ENCODE peak calls at places on chromosomes 13 and 19, in four cellular contexts. B is endodermal cell, N is BE2C, U is HFF-Myc. T is an unnamed sample.

GRCh38 chr19:51368366-51369282 is at the start of gene CLDND2:
- DNase-seq in B (peak), N (peak), U (no peak), T (no peak)

GRCh38 chr13:48222358-48223015 is 10.5 kb upstream of the ITM2B start:
- DNase-seq in B (no peak), N (no peak), U (no peak), T (no peak)

GRCh38 chr19:16623576-16623975 is 4.4 kb downstream of the MED26 start:
- DNase-seq in B (no peak), N (no peak), U (no peak), T (no peak)

GRCh38 chr13:73329355-73329754 is 270.6 kb downstream of the KLF5 start:
- DNase-seq in N (no peak), B (no peak), U (no peak), T (no peak)

GRCh38 chr19:2166741-2167738 is 3.3 kb downstream of the DOT1L start:
- DNase-seq in N (peak), U (no peak), B (peak), T (no peak)

GRCh38 chr19:51514866-51515481 is 13.4 kb upstream of the SIGLEC12 start:
- DNase-seq in U (peak), N (no peak), B (no peak), T (peak)

GRCh38 chr13:75857291-75857690 is 221.2 kb downstream of the LMO7 start:
- DNase-seq in N (no peak), U (no peak), B (no peak), T (no peak)

GRCh38 chr13:59746291-59746962 is 417.3 kb downstream of the DIAPH3 start:
- DNase-seq in U (no peak), B (no peak), N (no peak), T (no peak)

GRCh38 chr13:95456837-95457236 is 95.7 kb upstream of the CLDN10 start:
- DNase-seq in U (no peak), B (no peak), N (no peak), T (no peak)

GRCh38 chr19:623974-624373 is 9.4 kb downstream of the POLRMT start:
- DNase-seq in B (no peak), N (peak), U (peak), T (no peak)

GRCh38 chr19:41995959-41996797 is 2.1 kb upstream of the ATP1A3 start:
- DNase-seq in B (peak), N (peak), U (no peak), T (no peak)

GRCh38 chr13:111909971-111910671 is 156.8 kb upstream of the SOX1 start:
- DNase-seq in U (no peak), N (no peak), B (peak), T (no peak)

GRCh38 chr13:98563071-98563470 is 13.8 kb downstream of the STK24 start:
- DNase-seq in B (no peak), N (no peak), U (no peak), T (no peak)

GRCh38 chr13:113907637-113908617 is 44.1 kb upstream of the GAS6 start:
- DNase-seq in N (no peak), U (peak), B (peak), T (no peak)

GRCh38 chr13:104872153-104872552 is 1663.3 kb downstream of the EFNB2 start:
- DNase-seq in U (no peak), B (no peak), N (no peak), T (no peak)

GRCh38 chr13:98094678-98095266 is 48.1 kb upstream of the FARP1 start:
- DNase-seq in B (no peak), U (no peak), N (no peak), T (no peak)

GRCh38 chr13:44218501-44219240 is 155.0 kb upstream of the SERP2 start:
- DNase-seq in U (no peak), B (no peak), N (no peak), T (no peak)

DNA sequence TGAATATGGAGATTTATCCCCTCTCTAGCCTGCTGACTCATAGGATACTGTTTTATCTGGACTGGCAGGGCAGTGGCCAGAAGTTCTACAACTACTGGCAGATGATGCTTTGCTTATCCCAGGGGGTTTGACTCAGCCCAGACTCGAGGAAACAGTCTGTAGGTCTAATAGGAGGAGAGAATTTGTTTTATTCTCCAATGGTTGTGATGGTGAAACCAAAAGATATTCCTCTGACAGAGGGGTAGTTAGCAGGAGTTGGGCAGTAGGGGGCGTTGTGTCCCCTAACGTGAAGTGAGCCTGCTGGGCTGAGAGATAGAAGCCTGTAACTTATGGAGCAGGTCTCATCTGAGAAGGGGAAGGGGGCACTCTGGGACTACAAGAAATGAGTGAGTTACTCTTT is 74.9 kb downstream of the WTIP start:
- DNase-seq in N (peak), U (peak), B (peak), T (no peak)
- TF ChIP-seq CTCF in N (peak), U (peak), B (peak), T (peak)

GRCh38 chr13:33285420-33286124 is at the start of gene STARD13:
- DNase-seq in U (peak), N (peak), B (peak), T (peak)
- H3K4me3 ChIP-seq in U (peak), N (peak), B (peak), T (peak)

DNA sequence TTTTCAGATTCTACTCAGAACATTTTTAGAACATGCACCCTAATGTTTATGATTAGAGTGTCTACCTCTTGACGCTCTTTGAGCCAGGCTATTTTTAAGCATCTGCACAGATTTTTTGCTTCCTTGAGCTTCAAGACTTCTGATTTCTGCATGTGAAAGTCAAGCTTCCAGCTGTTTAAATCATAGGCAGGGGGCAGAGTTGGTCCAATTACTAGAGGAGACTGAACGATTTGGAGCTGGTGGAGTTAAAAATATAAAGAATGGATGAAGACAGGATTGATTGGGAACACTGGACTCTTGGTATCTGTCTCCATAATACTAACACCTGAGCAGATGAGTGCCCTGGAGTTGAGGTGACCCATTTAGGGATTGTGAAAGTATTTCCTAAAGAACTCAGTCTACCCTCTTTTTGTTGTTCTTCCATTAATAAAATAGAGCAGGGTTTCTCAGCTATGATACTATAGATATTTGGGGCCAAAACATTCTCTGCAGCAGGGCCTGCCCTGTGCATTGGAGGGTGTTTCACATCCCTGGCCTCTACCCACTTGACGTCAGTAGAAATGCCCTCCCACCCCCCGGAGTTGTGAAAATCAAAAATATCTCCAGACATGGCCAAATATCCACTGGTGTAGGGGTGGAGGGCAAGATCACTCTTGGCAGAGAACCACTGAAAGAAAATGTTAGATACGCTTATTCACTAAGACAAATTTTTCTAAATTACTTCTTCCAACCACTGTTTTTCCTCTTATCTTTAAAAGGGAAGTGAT is 160.1 kb downstream of the COG6 start:
- DNase-seq in N (no peak), B (no peak), U (no peak), T (no peak)
- TF ChIP-seq CTCF in N (no peak), B (no peak), U (no peak), T (peak)

GRCh38 chr19:57815247-57816075 is 748 bp upstream of the ZNF552 start:
- DNase-seq in B (no peak), N (no peak), U (no peak), T (no peak)
- H3K4me3 ChIP-seq in B (peak), N (peak), U (no peak), T (peak)

GRCh38 chr19:8237026-8237425 is 27.9 kb downstream of the CERS4 start:
- DNase-seq in B (no peak), U (no peak), N (no peak), T (no peak)

GRCh38 chr19:8231073-8231604 is 22.0 kb downstream of the CERS4 start:
- DNase-seq in U (no peak), B (no peak), N (no peak), T (no peak)

GRCh38 chr19:8238251-8238650 is 29.1 kb downstream of the CERS4 start:
- DNase-seq in U (no peak), B (no peak), N (no peak), T (no peak)

GRCh38 chr19:8233370-8233769 is 24.2 kb downstream of the CERS4 start:
- DNase-seq in U (no peak), B (no peak), N (no peak), T (no peak)
- TF ChIP-seq CTCF in U (no peak), B (no peak), N (no peak), T (no peak)

DNA sequence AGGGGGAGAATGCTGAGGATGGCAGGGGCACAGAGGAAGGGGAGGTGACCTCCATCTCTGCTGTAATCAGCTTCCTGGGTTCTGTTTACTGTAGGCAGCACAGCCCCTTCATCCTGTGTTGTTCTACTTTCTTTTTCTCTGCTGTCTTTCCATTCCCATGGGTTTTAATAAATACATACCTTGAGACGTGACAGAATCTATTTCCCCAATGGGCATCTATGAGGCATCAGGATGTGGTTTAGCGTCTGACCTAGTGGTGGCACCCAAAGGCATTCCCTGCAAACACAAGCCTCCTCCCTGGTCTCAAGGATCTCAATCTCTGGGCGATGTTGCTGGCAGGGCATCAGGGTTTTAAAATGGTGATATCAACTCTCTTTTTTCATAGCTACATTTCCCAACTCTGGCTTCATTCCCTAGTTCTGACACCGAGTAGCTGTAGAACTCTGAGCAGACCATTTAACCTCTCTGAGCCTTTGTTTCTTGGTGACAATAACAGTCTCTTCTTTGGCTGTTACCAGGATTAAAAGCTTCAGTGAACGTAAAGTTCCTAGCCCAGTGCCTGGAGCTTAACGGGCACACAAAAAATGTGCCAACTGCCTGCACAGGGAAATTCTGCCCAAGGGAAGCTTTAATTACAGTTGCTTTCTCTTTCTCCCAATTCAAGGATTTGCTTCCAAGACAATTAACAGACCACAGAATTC is 60.9 kb downstream of the ALOX5AP start:
- DNase-seq in B (no peak), U (no peak), N (no peak), T (no peak)
- H3K4me3 ChIP-seq in B (no peak), U (no peak), N (no peak), T (peak)

T was measured in epithelial cell of proximal tubule.